ENCODE peak calls at places on chromosomes 13 and 19, in six cellular contexts. T is IMR-90; R is stimulated activated CD4-positive, alpha-beta T cell treated with anti-CD3 and anti-CD28 coated beads, Interleukin-1b, Interleukin-23, amount 100 ng/mL, for 48 hours; E is NCI-H2171; B is A172; V is neuronal stem cell. N is an unnamed sample.

GRCh38 chr19:46000497-46001246 is 5.4 kb downstream of the CCDC61 start:
- DNase-seq in T (no peak), R (peak), E (peak), B (no peak), V (peak), N (peak)

GRCh38 chr13:88908896-88909535 is 1237.8 kb downstream of the SLITRK5 start:
- DNase-seq in T (no peak), R (no peak), E (no peak), B (no peak), V (no peak), N (no peak)

GRCh38 chr13:22173605-22174004 is 502.7 kb downstream of the FGF9 start:
- DNase-seq in T (peak), R (no peak), E (no peak), B (peak), V (no peak), N (no peak)

GRCh38 chr19:47111081-47111589 is 2.4 kb downstream of the ZC3H4 start:
- DNase-seq in T (no peak), R (peak), E (no peak), B (no peak), V (no peak), N (no peak)

GRCh38 chr13:91045351-91046034 is 302.0 kb upstream of the MIR17HG start:
- DNase-seq in T (no peak), R (no peak), E (no peak), B (peak), V (peak), N (peak)

GRCh38 chr19:10604460-10604980 is 17.4 kb upstream of the AP1M2 start:
- DNase-seq in T (no peak), R (no peak), E (no peak), B (peak), V (no peak), N (no peak)

GRCh38 chr19:7597689-7598088 is 2.0 kb downstream of the CAMSAP3 start:
- DNase-seq in T (no peak), R (no peak), E (no peak), B (no peak), V (no peak), N (peak)

GRCh38 chr19:21463449-21464105 is 41.8 kb upstream of the ZNF429 start:
- DNase-seq in T (no peak), R (peak), E (no peak), B (no peak), V (peak), N (peak)

GRCh38 chr13:27171244-27171829 is at the start of gene USP12:
- DNase-seq in T (peak), R (peak), E (peak), B (no peak), V (no peak), N (peak)

GRCh38 chr19:9865732-9866627 is 30.9 kb downstream of the PIN1 start:
- DNase-seq in T (no peak), R (no peak), E (peak), B (no peak), V (no peak), N (no peak)

GRCh38 chr13:40464991-40465390 is 201.4 kb downstream of the FOXO1 start:
- DNase-seq in T (no peak), R (no peak), E (no peak), B (no peak), V (no peak), N (no peak)

GRCh38 chr19:2577722-2578335 is 101.9 kb downstream of the GADD45B start:
- DNase-seq in T (no peak), R (no peak), E (no peak), B (no peak), V (no peak), N (no peak)

GRCh38 chr19:45823182-45823581 is 8.1 kb upstream of the RSPH6A start:
- DNase-seq in T (no peak), R (no peak), E (no peak), B (no peak), V (no peak), N (no peak)

GRCh38 chr13:34156841-34157365 is 339.0 kb downstream of the RFC3 start:
- DNase-seq in T (peak), R (peak), E (no peak), B (peak), V (no peak), N (peak)

GRCh38 chr19:7831452-7831851 is 1.4 kb downstream of the EVI5L start:
- DNase-seq in T (peak), R (no peak), E (no peak), B (peak), V (peak), N (peak)

GRCh38 chr13:27770809-27771208 is 21.5 kb upstream of the GSX1 start:
- DNase-seq in T (peak), R (peak), E (no peak), B (peak), V (no peak), N (peak)

GRCh38 chr13:30804474-30804873 is 69.1 kb downstream of the ALOX5AP start:
- DNase-seq in T (no peak), R (no peak), E (no peak), B (no peak), V (no peak), N (no peak)

GRCh38 chr19:50889638-50890037 is 16.4 kb downstream of the KLK2 start:
- DNase-seq in T (no peak), R (no peak), E (no peak), B (no peak), V (no peak), N (no peak)

GRCh38 chr13:41696163-41697003 is 239.0 kb downstream of the RGCC start:
- DNase-seq in T (peak), R (no peak), E (no peak), B (peak), V (no peak), N (peak)